ENCODE peak calls at places on chromosomes 11 and 22, in six cellular contexts. Q, T, D, N, Z and W are unnamed samples.

GRCh38 chr22:35126993-35127392 is 61.0 kb downstream of the ISX start:
- DNase-seq in Z (peak; percentile 96), D (no peak), Q (no peak), T (no peak), N (no peak), W (no peak)

GRCh38 chr11:35151241-35151640 is 12.3 kb downstream of the CD44 start:
- DNase-seq in T (no peak), Z (no peak), D (no peak), N (no peak), Q (no peak), W (no peak)

GRCh38 chr11:108912587-108912986 is 247.7 kb downstream of the DDX10 start:
- DNase-seq in D (no peak), N (peak; percentile 18), T (no peak), Q (no peak), Z (no peak), W (no peak)

GRCh38 chr22:22201185-22201924 is 43.2 kb upstream of the VPREB1 start:
- DNase-seq in D (peak; percentile 95), Z (no peak), T (peak; percentile 87), N (peak; percentile 25), Q (peak; percentile 53), W (peak; percentile 60)

GRCh38 chr11:7575841-7576451 is 62.1 kb downstream of the PPFIBP2 start:
- DNase-seq in D (no peak), Z (no peak), T (no peak), Q (no peak), N (peak; percentile 26), W (no peak)

GRCh38 chr22:28029201-28029948 is 110.3 kb upstream of the PITPNB start:
- DNase-seq in N (no peak), T (peak; percentile 30), D (no peak), Z (no peak), Q (no peak), W (no peak)

GRCh38 chr11:83070878-83071640 is 638 bp downstream of the RAB30 start:
- DNase-seq in Z (no peak), N (no peak), T (no peak), D (no peak), Q (no peak), W (no peak)

GRCh38 chr22:35103756-35104155 is 37.8 kb downstream of the ISX start:
- DNase-seq in D (no peak), Z (no peak), Q (no peak), T (no peak), N (no peak), W (no peak)

GRCh38 chr11:61969838-61970452 is 2.5 kb upstream of the FTH1 start:
- DNase-seq in D (no peak), Z (no peak), T (no peak), Q (no peak), N (no peak), W (no peak)

GRCh38 chr11:6022954-6023353 is 7.6 kb downstream of the OR56A1 start:
- DNase-seq in Z (peak; percentile 5), T (no peak), Q (no peak), N (peak; percentile 43), D (peak; percentile 10), W (no peak)

GRCh38 chr11:88886796-88887195 is 179.0 kb downstream of the GRM5 start:
- DNase-seq in T (peak; percentile 63), D (peak; percentile 6), Q (no peak), N (peak; percentile 40), Z (peak; percentile 11), W (peak; percentile 0)

GRCh38 chr11:126664193-126664592 is 308.7 kb downstream of the ST3GAL4 start:
- DNase-seq in T (no peak), D (no peak), Q (no peak), N (no peak), Z (no peak), W (no peak)

GRCh38 chr22:44542561-44543222 is 44.7 kb upstream of the RTL6 start:
- DNase-seq in T (no peak), Z (no peak), Q (no peak), N (no peak), D (no peak), W (no peak)

GRCh38 chr11:131217313-131218297 is 152.8 kb upstream of the NTM start:
- DNase-seq in T (no peak), D (no peak), N (no peak), Z (no peak), Q (no peak), W (no peak)

GRCh38 chr11:27722117-27722844 is 22.0 kb upstream of the BDNF start:
- DNase-seq in N (no peak), T (peak; percentile 81), Z (no peak), D (no peak), Q (no peak), W (no peak)

GRCh38 chr11:13450832-13451397 is 12.1 kb downstream of the BTBD10 start:
- DNase-seq in Q (no peak), Z (no peak), T (no peak), N (no peak), D (no peak), W (no peak)

GRCh38 chr22:17945851-17946690 is 78.3 kb downstream of the MICAL3 start:
- DNase-seq in Q (no peak), D (no peak), N (no peak), Z (no peak), T (no peak), W (no peak)

GRCh38 chr11:103488021-103488420 is 378.8 kb downstream of the DYNC2H1 start:
- DNase-seq in Q (no peak), D (no peak), Z (no peak), T (no peak), N (no peak), W (no peak)

GRCh38 chr11:46333129-46333947 is 13.9 kb upstream of the DGKZ start:
- DNase-seq in T (no peak), Z (no peak), N (no peak), D (no peak), Q (no peak), W (no peak)

DNA sequence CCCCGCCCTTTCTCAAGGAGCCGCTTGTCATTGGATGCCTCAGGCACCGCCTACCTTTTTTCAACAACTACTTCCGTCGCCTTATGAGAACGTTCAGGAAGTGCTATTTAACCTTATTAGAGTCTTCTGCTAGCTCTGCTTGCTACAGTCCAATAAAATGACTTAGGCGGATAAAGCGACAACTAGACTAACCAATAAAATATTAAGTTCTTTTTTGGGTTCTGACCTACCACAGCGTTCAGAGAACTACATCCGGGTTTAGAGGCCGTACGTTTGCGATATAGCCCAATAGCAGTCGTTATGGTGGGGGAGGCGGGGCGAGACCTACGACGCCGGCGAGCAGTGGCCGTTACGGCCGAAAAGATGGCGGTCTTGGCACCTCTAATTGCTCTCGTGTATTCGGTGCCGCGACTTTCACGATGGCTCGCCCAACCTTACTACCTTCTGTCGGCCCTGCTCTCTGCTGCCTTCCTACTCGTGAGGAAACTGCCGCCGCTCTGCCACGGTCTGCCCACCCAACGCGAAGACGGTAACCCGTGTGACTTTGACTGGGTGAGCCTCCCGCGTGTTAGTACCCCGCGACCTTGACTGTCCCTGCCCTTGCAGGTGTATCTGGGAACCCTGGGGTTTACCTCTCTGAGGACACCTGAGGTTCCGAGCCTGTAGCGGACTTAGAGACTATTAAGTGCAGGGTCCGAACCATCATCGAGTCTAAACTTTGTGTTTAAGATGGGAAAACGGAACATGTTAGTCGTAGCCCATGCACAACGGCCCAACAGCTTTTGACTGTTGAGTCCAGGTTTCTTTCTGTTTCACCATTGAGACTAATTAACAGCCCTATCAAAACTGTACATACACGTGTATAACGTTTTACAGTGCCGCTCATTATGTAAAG is at the start of gene TMX2:
- DNase-seq in D (peak; percentile 68), N (peak; percentile 100), Z (peak; percentile 99), T (peak; percentile 82), Q (peak; percentile 71), W (peak; percentile 69)
- TF ChIP-seq POLR2A in D (peak; percentile 95), N (peak; percentile 69), Z (peak; percentile 96), T (peak; percentile 87), Q (peak; percentile 70), W (peak; percentile 77)

GRCh38 chr11:133747409-133747808 is 97.9 kb downstream of the SPATA19 start:
- DNase-seq in Q (no peak), Z (no peak), D (no peak), N (no peak), T (no peak), W (no peak)

GRCh38 chr11:133753150-133753549 is 92.2 kb downstream of the SPATA19 start:
- DNase-seq in N (no peak), D (no peak), T (no peak), Q (no peak), Z (no peak), W (no peak)
- TF ChIP-seq POLR2AphosphoS5 in N (no peak), D (no peak), T (no peak), Q (no peak), Z (no peak), W (no peak)

GRCh38 chr11:107453594-107454286 is 3.9 kb downstream of the CWF19L2 start:
- DNase-seq in Q (no peak), D (no peak), N (no peak), Z (no peak), T (no peak), W (no peak)
- TF ChIP-seq TAF1 in Q (no peak), D (no peak), N (no peak), Z (no peak), T (no peak), W (no peak)

GRCh38 chr11:119336744-119337469 is 2.6 kb downstream of the RNF26 start:
- DNase-seq in Z (no peak), Q (no peak), N (no peak), T (no peak), D (no peak), W (no peak)

GRCh38 chr11:119335091-119335654 is 846 bp downstream of the RNF26 start:
- DNase-seq in Q (no peak), Z (no peak), T (no peak), N (no peak), D (no peak), W (no peak)

GRCh38 chr11:119335655-119336543 is 1.6 kb downstream of the RNF26 start:
- DNase-seq in Q (no peak), Z (no peak), T (no peak), D (no peak), N (no peak), W (no peak)

GRCh38 chr11:119332111-119332765 is 2.1 kb upstream of the RNF26 start:
- DNase-seq in D (no peak), T (no peak), N (no peak), Q (no peak), Z (no peak), W (no peak)

GRCh38 chr11:119334173-119334930 is at the start of gene RNF26:
- DNase-seq in Z (peak; percentile 95), N (peak; percentile 97), T (peak; percentile 95), D (peak; percentile 99), Q (peak; percentile 98), W (peak; percentile 99)
- TF ChIP-seq POLR2A in Z (peak; percentile 91), N (peak; percentile 79), T (peak; percentile 88), D (peak; percentile 87), Q (peak; percentile 68), W (peak; percentile 79)

GRCh38 chr11:77236901-77237300 is 64.6 kb downstream of the GDPD4 start:
- DNase-seq in Q (no peak), D (no peak), N (no peak), Z (no peak), T (no peak), W (no peak)
- TF ChIP-seq POLR2AphosphoS5 in Q (no peak), D (no peak), N (no peak), Z (no peak), T (no peak), W (no peak)

GRCh38 chr11:44645832-44646231 is 80.4 kb downstream of the CD82 start:
- DNase-seq in T (no peak), Z (no peak), D (no peak), N (no peak), Q (no peak), W (no peak)
- TF ChIP-seq TAF1 in T (no peak), Z (no peak), D (no peak), N (no peak), Q (no peak), W (no peak)

GRCh38 chr11:65850217-65851082 is 7.5 kb downstream of the CFL1 start:
- DNase-seq in D (no peak), T (no peak), Q (no peak), N (no peak), Z (no peak), W (no peak)
- TF ChIP-seq POLR2A in D (no peak), T (peak; percentile 27), Q (peak; percentile 27), N (no peak), Z (peak; percentile 16), W (no peak)